ENCODE peak calls at places on chromosomes 4 and X, in nine cellular contexts. B is right lobe of liver, R is endothelial cell of umbilical vein, S is heart left ventricle, X is tibial nerve, L is body of pancreas, H is ovary, E is Peyer's patch, F is testis. G is an unnamed sample.

GRCh38 chr4:18934197-18934596 is 912.6 kb upstream of the LCORL start:
- DNase-seq in H (no peak), S (no peak), B (no peak), E (no peak), R (no peak), F (no peak), X (no peak), L (no peak), G (no peak)

GRCh38 chrX:44785652-44786051 is 58.2 kb upstream of the DUSP21 start:
- DNase-seq in H (no peak), B (no peak), L (no peak), E (no peak), F (no peak), S (no peak), X (no peak), R (no peak), G (peak)

GRCh38 chr4:179307297-179308136 is 1865.3 kb upstream of the AGA start:
- DNase-seq in X (no peak), B (no peak), S (no peak), H (no peak), E (no peak), R (no peak), L (peak), F (peak), G (no peak)

GRCh38 chrX:9503261-9503660 is 38.4 kb downstream of the TBL1X start:
- DNase-seq in R (no peak), S (no peak), E (no peak), X (no peak), H (no peak), B (no peak), F (no peak), L (no peak), G (no peak)

GRCh38 chr4:157582141-157582540 is 361.6 kb downstream of the GRIA2 start:
- DNase-seq in F (no peak), H (no peak), L (no peak), R (no peak), E (no peak), S (no peak), B (no peak), X (no peak), G (no peak)

GRCh38 chr4:112327950-112328349 is 30.8 kb downstream of the ALPK1 start:
- DNase-seq in E (no peak), B (no peak), S (no peak), X (no peak), H (no peak), L (no peak), F (no peak), R (peak), G (no peak)

GRCh38 chr4:61540944-61541343 is 340.8 kb downstream of the ADGRL3 start:
- DNase-seq in R (no peak), L (no peak), H (no peak), E (no peak), B (no peak), X (no peak), S (no peak), F (no peak), G (no peak)

GRCh38 chr4:138190452-138190858 is 51.7 kb downstream of the SLC7A11 start:
- DNase-seq in X (no peak), E (no peak), F (no peak), H (no peak), R (no peak), L (no peak), B (no peak), S (no peak), G (no peak)

GRCh38 chr4:95092762-95093161 is 335.0 kb downstream of the BMPR1B start:
- DNase-seq in X (no peak), F (no peak), S (no peak), B (no peak), H (no peak), L (no peak), R (peak), E (no peak), G (no peak)

GRCh38 chrX:19543951-19544359 is 28.6 kb upstream of the MAP3K15 start:
- DNase-seq in L (no peak), F (no peak), H (no peak), S (peak), B (no peak), E (no peak), X (no peak), R (no peak), G (no peak)

GRCh38 chr4:187744911-187745310 is 250.7 kb upstream of the ZFP42 start:
- DNase-seq in E (no peak), X (no peak), B (no peak), R (no peak), L (no peak), S (no peak), H (no peak), F (no peak), G (no peak)

GRCh38 chr4:5051692-5052423 is 578 bp downstream of the STK32B start:
- DNase-seq in H (no peak), L (no peak), S (peak), X (no peak), F (peak), R (peak), E (no peak), B (peak), G (no peak)

GRCh38 chr4:150316332-150317205 is 238.3 kb downstream of the DCLK2 start:
- DNase-seq in L (no peak), H (no peak), B (no peak), X (no peak), S (no peak), R (no peak), E (no peak), F (no peak), G (no peak)

GRCh38 chrX:25427873-25428555 is 412.2 kb upstream of the ARX start:
- DNase-seq in H (no peak), F (no peak), R (no peak), X (no peak), S (no peak), E (no peak), L (no peak), B (no peak), G (no peak)

GRCh38 chrX:71976753-71977152 is 66.1 kb downstream of the NHSL2 start:
- DNase-seq in R (no peak), H (no peak), E (no peak), B (no peak), F (no peak), S (no peak), L (no peak), X (no peak), G (no peak)

GRCh38 chr4:186557061-186557460 is 1.7 kb upstream of the MTNR1A start:
- DNase-seq in L (no peak), X (no peak), R (no peak), H (no peak), E (no peak), S (no peak), B (no peak), F (no peak), G (no peak)

GRCh38 chr4:23105759-23106370 is 413.1 kb downstream of the GBA3 start:
- DNase-seq in F (no peak), R (no peak), E (no peak), X (no peak), S (no peak), L (no peak), H (no peak), B (no peak), G (no peak)

GRCh38 chr4:110808371-110808878 is 185.5 kb upstream of the PITX2 start:
- DNase-seq in X (no peak), F (no peak), E (no peak), H (no peak), L (no peak), B (no peak), S (no peak), R (no peak), G (no peak)

GRCh38 chr4:109499513-109499912 is 60.5 kb upstream of the MCUB start:
- DNase-seq in L (no peak), X (no peak), H (no peak), S (no peak), F (no peak), E (no peak), B (no peak), R (no peak), G (no peak)

GRCh38 chr4:7336067-7336569 is 98.6 kb downstream of the PSAPL1 start:
- DNase-seq in L (no peak), F (no peak), R (no peak), B (no peak), X (no peak), H (no peak), S (peak), E (no peak), G (no peak)

GRCh38 chr4:97367878-97368277 is 775.4 kb downstream of the STPG2 start:
- DNase-seq in H (no peak), B (no peak), S (no peak), L (no peak), E (no peak), F (peak), X (no peak), R (peak), G (no peak)

GRCh38 chrX:70449457-70449966 is 4.9 kb downstream of the DLG3 start:
- DNase-seq in F (no peak), H (no peak), L (no peak), E (no peak), X (no peak), R (no peak), B (no peak), S (no peak), G (no peak)

GRCh38 chr4:53937327-53937726 is 127.1 kb downstream of the CHIC2 start:
- DNase-seq in R (no peak), H (no peak), L (no peak), S (no peak), B (no peak), E (no peak), F (no peak), X (no peak), G (no peak)

GRCh38 chrX:74420194-74421035 is 878 bp upstream of the SLC16A2 start:
- DNase-seq in R (peak), H (peak), X (peak), E (no peak), F (peak), S (peak), L (peak), B (peak), G (peak)

GRCh38 chrX:11787564-11787963 is 29.5 kb downstream of the MSL3 start:
- DNase-seq in L (peak), S (peak), H (peak), F (peak), X (peak), B (peak), E (peak), R (peak), G (no peak)

GRCh38 chr4:8270912-8271815 is 1.6 kb downstream of the HTRA3 start:
- DNase-seq in B (no peak), F (no peak), X (no peak), R (no peak), E (no peak), L (no peak), S (no peak), H (peak), G (no peak)

GRCh38 chr4:76216975-76217814 is 3.6 kb upstream of the SCARB2 start:
- DNase-seq in H (no peak), S (no peak), L (no peak), X (no peak), R (no peak), F (no peak), E (no peak), B (no peak), G (no peak)

GRCh38 chr4:116811730-116812129 is 273.6 kb downstream of the TRAM1L1 start:
- DNase-seq in E (no peak), F (no peak), R (no peak), L (no peak), H (no peak), X (no peak), B (no peak), S (no peak), G (no peak)

GRCh38 chrX:10158279-10158939 is 1.6 kb downstream of the CLCN4 start:
- DNase-seq in R (peak), B (peak), X (no peak), E (peak), H (peak), S (no peak), F (peak), L (no peak), G (no peak)

GRCh38 chr4:17103231-17103630 is 204.8 kb upstream of the LDB2 start:
- DNase-seq in L (no peak), B (no peak), S (no peak), X (no peak), E (no peak), R (no peak), F (no peak), H (no peak), G (no peak)

GRCh38 chr4:663438-664428 is 10.3 kb downstream of the ATP5ME start:
- DNase-seq in B (peak), E (peak), H (peak), F (peak), L (peak), R (no peak), X (no peak), S (peak), G (no peak)

GRCh38 chr4:149709640-149710039 is 106.0 kb downstream of the IQCM start:
- DNase-seq in S (no peak), F (no peak), H (no peak), B (no peak), L (no peak), R (peak), E (no peak), X (no peak), G (no peak)

GRCh38 chrX:139026406-139027200 is 315.1 kb upstream of the FGF13 start:
- DNase-seq in R (no peak), S (no peak), F (no peak), L (no peak), E (no peak), X (no peak), B (no peak), H (no peak), G (no peak)

GRCh38 chr4:6674500-6675149 is 19.1 kb upstream of the S100P start:
- DNase-seq in F (peak), L (peak), E (peak), X (no peak), B (no peak), R (peak), H (no peak), S (no peak), G (no peak)

GRCh38 chrX:43278440-43278839 is 377.7 kb upstream of the MAOA start:
- DNase-seq in H (no peak), X (no peak), F (no peak), E (no peak), B (no peak), S (no peak), R (no peak), L (no peak), G (no peak)

GRCh38 chrX:43283187-43283586 is 372.9 kb upstream of the MAOA start:
- DNase-seq in H (no peak), F (no peak), L (no peak), X (no peak), S (no peak), B (no peak), E (no peak), R (no peak), G (no peak)

GRCh38 chrX:43277879-43278278 is 378.2 kb upstream of the MAOA start:
- DNase-seq in X (no peak), L (no peak), H (no peak), B (no peak), S (no peak), E (no peak), R (no peak), F (no peak), G (no peak)

GRCh38 chrX:43279341-43279808 is 376.7 kb upstream of the MAOA start:
- DNase-seq in H (no peak), R (no peak), B (no peak), L (no peak), S (no peak), E (no peak), X (no peak), F (no peak), G (no peak)
- TF ChIP-seq POLR2A in H (no peak), R (no peak), B (no peak), L (no peak), S (no peak), E (no peak), X (no peak), F (no peak), G (no peak)

DNA sequence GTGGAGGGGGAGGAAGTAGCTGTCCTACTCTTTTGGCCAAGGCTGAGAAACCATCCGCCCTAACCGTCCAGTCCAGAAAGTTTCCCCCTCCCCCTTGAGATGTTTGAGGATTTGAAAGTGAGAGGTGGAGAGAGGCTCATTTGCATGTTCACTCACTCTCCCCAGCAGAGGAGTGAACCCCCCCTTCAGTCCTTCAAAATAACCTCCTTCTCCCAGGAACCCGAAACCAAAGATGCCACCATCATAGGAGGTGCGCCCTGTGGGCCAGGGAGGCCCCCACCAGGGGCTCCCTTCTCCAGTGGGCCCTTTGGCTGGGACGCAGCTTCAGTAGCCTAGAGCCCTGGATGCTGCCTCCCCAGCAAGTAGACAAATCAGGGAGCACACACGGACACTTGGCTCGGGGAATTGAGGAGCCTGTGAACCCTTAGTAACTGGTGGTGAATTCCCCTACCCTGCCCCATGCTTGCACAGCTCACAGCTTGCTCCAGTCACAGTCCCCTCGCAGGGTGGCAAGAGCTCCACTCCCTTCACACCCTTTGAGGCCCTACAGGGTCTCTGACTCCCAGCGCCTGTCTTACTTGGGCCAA is 25.6 kb downstream of the ELF4 start:
- DNase-seq in R (no peak), X (no peak), B (no peak), F (no peak), S (no peak), E (peak), H (no peak), L (no peak), G (no peak)
- TF ChIP-seq POLR2A in R (no peak), X (no peak), B (no peak), F (no peak), S (no peak), E (no peak), H (no peak), L (no peak), G (no peak)

GRCh38 chrX:30224541-30224940 is 5.9 kb upstream of the MAGEB3 start:
- DNase-seq in R (no peak), F (no peak), H (no peak), X (no peak), L (no peak), B (no peak), S (no peak), E (no peak), G (no peak)

GRCh38 chrX:30228526-30228925 is 1.9 kb upstream of the MAGEB3 start:
- DNase-seq in E (no peak), F (no peak), H (no peak), R (no peak), S (no peak), B (no peak), L (no peak), X (no peak), G (no peak)

DNA sequence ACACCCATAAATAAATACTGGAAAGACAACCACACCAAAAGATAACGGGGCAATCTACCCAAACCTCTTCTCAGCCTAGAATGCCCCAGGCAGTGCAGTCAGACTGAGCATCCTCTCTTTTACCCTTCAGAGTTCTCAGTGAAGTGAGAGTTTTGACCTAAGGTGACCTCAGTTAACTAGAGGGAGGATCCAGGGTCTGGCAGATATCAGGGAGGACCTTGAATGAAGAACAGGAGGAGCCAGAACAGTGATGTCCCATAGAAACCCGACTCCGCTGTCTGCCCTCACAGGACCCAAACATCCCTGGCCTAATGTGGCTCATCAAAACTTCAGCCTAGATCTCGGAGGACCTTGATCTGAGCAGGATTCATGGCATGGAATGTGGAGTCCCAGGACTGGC is at the start of gene MAGEB3:
- DNase-seq in L (no peak), F (peak), R (no peak), B (no peak), H (no peak), E (no peak), S (no peak), X (no peak), G (no peak)
- TF ChIP-seq POLR2A in L (no peak), F (no peak), R (no peak), B (no peak), H (no peak), E (no peak), S (no peak), X (no peak), G (no peak)

GRCh38 chrX:154444001-154444754 is at the start of gene FAM50A:
- DNase-seq in R (peak), L (peak), S (peak), F (peak), X (peak), B (peak), H (peak), E (peak), G (peak)
- TF ChIP-seq POLR2A in R (no peak), L (no peak), S (no peak), F (no peak), X (peak), B (peak), H (peak), E (no peak), G (peak)

DNA sequence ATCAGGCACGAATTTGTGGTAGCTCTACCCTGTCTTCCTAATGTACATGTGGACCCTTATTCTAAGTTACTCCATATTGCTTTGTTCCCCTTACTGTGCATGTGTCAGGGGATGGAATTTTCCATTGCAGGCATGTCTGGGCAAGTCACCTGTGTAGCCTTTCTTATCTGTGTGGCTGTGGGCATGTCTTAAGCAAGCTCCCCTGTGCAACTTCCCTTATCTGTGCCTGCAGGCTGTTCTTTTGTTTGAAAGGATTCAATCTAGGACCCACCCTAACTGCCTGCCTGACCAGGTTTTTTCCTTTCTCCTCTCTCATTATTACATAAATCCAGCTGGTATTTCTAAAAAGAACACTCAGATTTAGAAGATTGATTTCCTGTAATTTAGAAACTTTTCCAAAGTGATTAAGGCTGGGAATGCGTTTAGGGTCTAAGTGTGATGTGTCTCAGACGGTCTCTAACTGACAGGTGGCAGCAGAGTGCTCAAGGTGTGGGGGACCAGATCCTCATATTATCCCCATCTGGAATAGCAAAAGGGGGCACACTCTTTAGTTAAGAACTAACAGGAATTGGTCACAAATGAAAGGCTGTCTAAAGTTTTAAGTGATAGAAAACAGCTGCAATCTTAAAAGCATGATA is 198.9 kb upstream of the PPP1R2C start:
- DNase-seq in B (no peak), H (no peak), R (peak), S (no peak), E (peak), F (no peak), L (no peak), X (no peak), G (no peak)
- TF ChIP-seq POLR2A in B (no peak), H (no peak), R (no peak), S (no peak), E (no peak), F (no peak), L (no peak), X (no peak), G (no peak)